ENCODE peak calls at places on chromosomes 11 and 22, in four cellular contexts. P is fibroblast of mammary gland, K is cardiac fibroblast, S is AG04449. G is an unnamed sample.

GRCh38 chr11:77107950-77108349 is 5.3 kb downstream of the OMP start:
- DNase-seq in S (peak), K (peak), P (peak), G (peak)

GRCh38 chr22:25362883-25363240 is 143.4 kb downstream of the CRYBB2 start:
- DNase-seq in K (no peak), P (no peak), S (no peak), G (no peak)

GRCh38 chr11:64769283-64769682 is 9.1 kb downstream of the SF1 start:
- DNase-seq in P (no peak), K (no peak), S (no peak), G (no peak)

GRCh38 chr22:19568337-19569311 is 44.4 kb upstream of the CLDN5 start:
- DNase-seq in K (peak), P (peak), S (peak), G (peak)

GRCh38 chr11:131354251-131354701 is 16.1 kb upstream of the NTM start:
- DNase-seq in K (no peak), S (no peak), P (peak), G (no peak)

GRCh38 chr11:123203471-123203870 is 8.4 kb upstream of the CLMP start:
- DNase-seq in S (no peak), K (no peak), P (no peak), G (no peak)

GRCh38 chr22:50528682-50529415 is 963 bp downstream of the TYMP start:
- DNase-seq in S (no peak), P (no peak), K (no peak), G (no peak)

GRCh38 chr11:128553662-128554392 is 33.5 kb downstream of the ETS1 start:
- DNase-seq in K (peak), P (peak), S (no peak), G (no peak)

GRCh38 chr11:36577373-36577772 is 9.6 kb downstream of the RAG1 start:
- DNase-seq in P (no peak), S (no peak), K (no peak), G (no peak)

GRCh38 chr11:116771935-116772334 is 852 bp downstream of the BUD13 start:
- DNase-seq in S (no peak), K (no peak), P (no peak), G (no peak)

GRCh38 chr11:795638-796564 is 2.2 kb downstream of the SLC25A22 start:
- DNase-seq in P (peak), S (no peak), K (peak), G (peak)

GRCh38 chr22:21972293-21972779 is 10.3 kb downstream of the TOP3B start:
- DNase-seq in S (no peak), K (peak), P (peak), G (no peak)

GRCh38 chr22:38222797-38223119 is 21.0 kb downstream of the MAFF start:
- DNase-seq in S (no peak), K (no peak), P (no peak), G (no peak)

GRCh38 chr22:38221407-38221806 is 19.6 kb downstream of the MAFF start:
- DNase-seq in S (no peak), K (no peak), P (no peak), G (no peak)

GRCh38 chr22:38220653-38221386 is 19.0 kb downstream of the MAFF start:
- DNase-seq in K (no peak), P (no peak), S (no peak), G (no peak)

GRCh38 chr22:38221908-38222796 is 20.4 kb downstream of the MAFF start:
- DNase-seq in P (no peak), K (no peak), S (no peak), G (no peak)

DNA sequence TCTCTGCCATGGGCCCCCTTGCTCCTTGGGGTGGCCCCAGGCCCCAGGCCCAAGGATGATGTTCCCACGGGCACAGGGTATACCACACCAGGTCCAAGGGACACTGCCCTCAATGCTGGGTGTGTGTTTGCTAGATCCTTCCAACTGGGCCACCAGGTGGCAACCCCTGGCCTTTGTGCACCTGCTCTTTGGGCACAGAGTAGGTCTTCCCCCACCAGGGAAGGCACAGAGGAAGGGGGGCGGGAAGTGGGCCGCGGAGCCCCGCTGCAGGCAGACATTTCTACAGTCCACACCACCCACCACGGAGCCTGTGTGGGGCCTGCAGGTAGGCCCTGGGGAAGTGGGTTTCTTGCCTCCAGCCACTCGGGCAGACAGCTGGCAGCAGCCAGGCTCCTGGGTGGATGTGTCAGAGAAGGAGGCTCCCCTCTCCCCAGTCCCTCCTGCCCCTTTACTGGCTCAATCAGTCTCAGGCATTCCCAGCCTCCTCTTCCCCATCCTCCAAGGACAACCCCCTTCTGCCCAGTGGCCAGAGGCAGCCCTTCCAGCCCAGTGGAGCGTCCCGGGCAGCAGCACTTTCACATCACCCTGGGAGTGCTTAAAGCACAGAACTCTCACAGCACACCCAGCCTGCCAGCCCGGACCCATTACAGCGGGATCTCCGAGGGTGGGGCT is 21.6 kb downstream of the MAFF start:
- DNase-seq in P (no peak), K (no peak), S (no peak), G (no peak)
- TF ChIP-seq CTCF in P (no peak), K (no peak), S (no peak), G (peak)

DNA sequence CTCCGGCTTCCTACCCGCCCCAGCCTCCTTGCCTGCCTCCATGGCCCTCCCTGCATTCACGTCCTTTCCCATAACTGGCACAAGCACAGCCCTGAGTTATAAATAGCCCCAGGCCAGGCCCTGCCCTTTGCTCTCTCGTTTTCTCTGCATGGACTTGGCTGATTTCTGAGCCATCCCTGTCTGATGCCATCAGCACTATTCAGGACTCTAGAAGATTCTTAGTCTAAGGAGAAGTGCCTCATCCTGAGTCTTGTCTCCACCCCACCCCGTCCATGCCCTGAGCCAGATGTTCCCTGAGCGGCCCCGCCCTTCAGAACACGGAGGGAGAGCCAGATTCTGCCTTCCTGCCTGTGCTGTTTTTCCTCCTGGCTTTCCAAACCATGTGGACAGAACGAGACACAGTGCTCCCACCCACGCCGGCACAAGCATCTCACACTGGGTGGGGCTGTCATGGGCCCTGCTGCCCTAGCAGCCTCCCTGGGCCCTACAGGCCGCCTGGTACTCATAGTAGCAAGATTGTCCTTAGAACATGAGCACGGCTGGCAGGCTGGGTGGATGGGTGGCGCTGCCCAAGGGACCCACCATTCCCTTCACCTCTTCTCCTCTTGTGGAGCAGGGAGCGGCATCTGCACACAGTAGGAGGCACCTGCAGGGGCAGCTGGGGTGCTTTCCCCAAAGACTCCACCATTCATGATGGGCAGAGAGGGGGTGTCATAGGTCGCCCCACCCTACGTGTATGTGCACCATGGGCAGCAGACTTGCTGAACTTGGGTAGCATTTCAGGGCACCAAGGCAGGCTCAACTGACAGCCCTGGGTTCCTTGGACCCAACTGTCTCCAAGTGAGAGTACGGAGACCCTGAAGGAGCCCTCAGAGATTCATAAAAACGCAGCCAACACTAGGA is 76.9 kb downstream of the BCR start:
- DNase-seq in K (peak), S (no peak), P (peak), G (peak)
- H3K4me3 ChIP-seq in K (no peak), S (no peak), P (no peak), G (no peak)

GRCh38 chr11:99814021-99814420 is 793.3 kb downstream of the CNTN5 start:
- DNase-seq in K (no peak), S (no peak), P (no peak), G (no peak)

GRCh38 chr11:99818991-99819390 is 798.2 kb downstream of the CNTN5 start:
- DNase-seq in S (no peak), P (no peak), K (no peak), G (no peak)

DNA sequence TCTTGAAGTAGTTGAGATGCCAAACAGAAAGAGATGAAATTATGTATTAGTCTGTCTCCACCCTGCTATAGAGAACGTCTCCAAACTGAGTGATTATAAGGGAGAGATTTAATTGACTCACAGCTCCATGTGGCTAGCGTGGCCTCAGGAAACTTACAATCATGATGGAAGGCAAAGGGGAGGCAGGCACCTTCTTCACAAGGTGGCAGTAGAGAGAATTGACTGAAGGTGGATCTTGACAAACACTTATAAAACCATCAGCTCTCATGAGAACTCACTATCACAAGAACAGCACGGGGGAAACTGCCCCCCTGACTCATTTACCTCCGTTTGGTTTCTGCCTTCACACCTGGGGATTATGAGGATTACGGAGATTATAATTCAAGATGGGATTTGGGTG is 794.0 kb downstream of the CNTN5 start:
- DNase-seq in P (no peak), S (no peak), K (no peak), G (no peak)
- TF ChIP-seq CTCF in P (no peak), S (no peak), K (no peak), G (no peak)

DNA sequence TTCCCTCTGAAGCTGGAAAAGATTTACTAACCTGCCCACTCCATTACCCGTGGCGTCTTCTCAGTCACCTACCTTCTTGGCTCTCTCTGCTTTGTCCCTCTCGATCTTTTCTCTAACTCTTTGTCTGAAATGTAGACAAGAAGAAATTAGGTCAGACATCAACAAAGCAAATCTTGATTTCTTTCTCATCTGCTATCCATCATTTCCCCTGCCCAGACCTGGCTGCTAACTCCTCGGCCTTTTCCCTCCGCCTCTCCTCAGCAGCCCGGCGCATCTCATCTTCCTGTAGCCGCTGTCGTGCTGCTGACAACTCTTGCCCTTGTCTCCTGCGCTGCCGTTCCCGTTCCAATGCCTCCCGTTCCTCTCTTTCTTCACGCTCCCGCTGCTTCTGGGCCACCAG is 1.2 kb downstream of the UBXN1 start:
- DNase-seq in S (no peak), P (no peak), K (no peak), G (no peak)
- H3K4me3 ChIP-seq in S (peak), P (peak), K (peak), G (peak)

GRCh38 chr11:19646921-19647320 is 65.7 kb upstream of the NAV2 start:
- DNase-seq in P (peak), S (peak), K (peak), G (peak)
- TF ChIP-seq CTCF in P (peak), S (peak), K (no peak), G (peak)

GRCh38 chr11:7251487-7251835 is 243 bp upstream of the SYT9 start:
- DNase-seq in S (no peak), P (no peak), K (no peak), G (no peak)
- H3K4me3 ChIP-seq in S (peak), P (no peak), K (peak), G (peak)

GRCh38 chr11:109853156-109853776 is 239.9 kb upstream of the ZC3H12C start:
- DNase-seq in S (peak), P (peak), K (peak), G (peak)
- TF ChIP-seq CTCF in S (peak), P (peak), K (peak), G (peak)

GRCh38 chr11:73389902-73390301 is 13.7 kb downstream of the RELT start:
- DNase-seq in S (no peak), P (no peak), K (no peak), G (no peak)
- H3K4me3 ChIP-seq in S (no peak), P (no peak), K (no peak), G (no peak)

GRCh38 chr11:69950120-69950519 is 128.0 kb upstream of the ANO1 start:
- DNase-seq in S (no peak), K (peak), P (peak), G (no peak)
- TF ChIP-seq CTCF in S (peak), K (peak), P (peak), G (peak)

G was measured in BJ.